ENCODE peak calls at places on chromosomes 2 and 18, in eight cellular contexts. C, S, W, K, M, P, L and R are unnamed samples.

GRCh38 chr18:51437280-51438271 is 240.1 kb upstream of the MEX3C start:
- DNase-seq in C (no peak), S (no peak), W (no peak), K (peak), M (no peak), P (no peak), L (no peak), R (no peak)

GRCh38 chr2:106516864-106517263 is 29.7 kb downstream of the CD8B2 start:
- DNase-seq in C (no peak), S (no peak), W (no peak), K (no peak), M (no peak), P (no peak), L (no peak), R (no peak)

GRCh38 chr2:42196403-42197267 is 27.5 kb downstream of the EML4 start:
- DNase-seq in C (no peak), S (no peak), W (peak), K (peak), M (peak), P (peak), L (peak), R (no peak)

GRCh38 chr2:26649322-26649721 is 8.2 kb upstream of the CIB4 start:
- DNase-seq in C (no peak), S (peak), W (no peak), K (no peak), M (peak), P (no peak), L (no peak), R (no peak)

GRCh38 chr2:215784371-215784783 is 229.0 kb downstream of the MREG start:
- DNase-seq in C (no peak), S (no peak), W (no peak), K (peak), M (no peak), P (peak), L (no peak), R (no peak)

GRCh38 chr2:52919668-52920067 is 847.9 kb upstream of the CHAC2 start:
- DNase-seq in C (no peak), S (no peak), W (no peak), K (no peak), M (no peak), P (peak), L (no peak), R (no peak)

GRCh38 chr2:36633470-36634092 is 35.6 kb upstream of the FEZ2 start:
- DNase-seq in C (no peak), S (no peak), W (no peak), K (no peak), M (no peak), P (no peak), L (no peak), R (no peak)

GRCh38 chr2:72104821-72105588 is 42.7 kb downstream of the CYP26B1 start:
- DNase-seq in C (no peak), S (no peak), W (no peak), K (no peak), M (no peak), P (no peak), L (peak), R (no peak)

DNA sequence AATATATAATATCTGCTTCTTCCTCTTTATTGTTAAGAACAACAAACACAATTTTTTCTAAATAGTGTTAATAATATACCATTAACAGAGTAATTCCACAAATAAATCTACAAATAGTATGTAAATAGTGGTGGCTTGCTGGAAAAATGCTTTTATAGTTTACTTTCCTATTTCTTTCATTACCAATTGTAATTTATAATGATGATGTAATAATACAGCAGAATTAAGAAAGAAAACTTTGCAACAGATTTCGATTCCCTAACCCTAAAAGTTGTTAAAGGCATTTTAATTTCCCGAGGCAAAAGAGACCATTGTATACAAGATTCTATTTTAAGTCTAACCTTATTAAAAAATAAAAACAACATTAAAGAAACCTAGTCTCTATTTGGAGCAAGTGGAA is 307.9 kb downstream of the CCDC178 start:
- DNase-seq in C (no peak), S (no peak), W (no peak), K (no peak), M (no peak), P (no peak), L (no peak), R (no peak)
- H3K27ac ChIP-seq in C (no peak), S (no peak), W (no peak), K (no peak), M (no peak), P (no peak), L (no peak), R (no peak)

DNA sequence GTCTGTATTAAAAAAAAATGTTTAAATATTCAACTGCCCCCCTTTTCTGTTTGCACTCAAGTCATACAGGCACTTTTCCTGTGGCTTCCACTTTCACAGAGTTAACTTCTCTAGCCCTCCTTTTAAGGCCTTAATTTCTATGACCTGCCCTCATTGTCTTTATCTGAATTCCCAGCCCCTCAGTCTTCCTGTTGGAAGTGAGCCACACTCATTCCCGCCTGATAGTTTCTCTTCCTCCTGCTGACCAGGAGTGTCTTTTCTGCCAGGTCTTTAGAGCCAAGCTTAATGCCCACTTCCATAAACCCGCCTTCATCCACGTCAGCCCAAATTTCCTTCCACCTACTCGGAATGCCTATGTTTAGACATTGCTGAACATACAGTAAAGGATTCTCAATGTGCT is 10.5 kb downstream of the COPS8 start:
- DNase-seq in C (no peak), S (no peak), W (no peak), K (peak), M (no peak), P (no peak), L (no peak), R (no peak)
- H3K27ac ChIP-seq in C (no peak), S (no peak), W (no peak), K (no peak), M (no peak), P (peak), L (no peak), R (no peak)

GRCh38 chr2:56133441-56133840 is 50.3 kb upstream of the CCDC85A start:
- DNase-seq in C (no peak), S (no peak), W (no peak), K (no peak), M (no peak), P (no peak), L (no peak), R (no peak)
- H3K27ac ChIP-seq in C (no peak), S (no peak), W (no peak), K (no peak), M (no peak), P (no peak), L (no peak), R (no peak)

GRCh38 chr2:28565720-28566295 is 69.9 kb downstream of the PLB1 start:
- DNase-seq in C (no peak), S (peak), W (no peak), K (no peak), M (no peak), P (no peak), L (no peak), R (no peak)
- H3K27ac ChIP-seq in C (no peak), S (no peak), W (peak), K (no peak), M (no peak), P (no peak), L (no peak), R (no peak)